ENCODE peak calls at places on chromosome 2, in ten cellular contexts. A is GM12864; B is midbrain; Q is cardiac septum; U is T-helper 17 cell; C is amygdala; W is CD4-positive, CD25-positive, alpha-beta regulatory T cell; L is activated effector memory CD4-positive, alpha-beta T cell treated with anti-CD3 and anti-CD28 coated beads, Interleukin-2, amount 50 U/mL, for 16 hours; F is T47D; X is GM10248. E is an unnamed sample.

GRCh38 chr2:74077636-74078035 is 70.1 kb downstream of the BOLA3 start:
- DNase-seq in A (no peak), C (no peak), F (no peak), U (no peak), B (peak; percentile 13), X (no peak), L (no peak), Q (no peak), W (no peak), E (no peak)

GRCh38 chr2:164793531-164793930 is 48.1 kb downstream of the COBLL1 start:
- DNase-seq in B (no peak), L (no peak), C (no peak), X (no peak), W (no peak), F (no peak), U (no peak), A (no peak), Q (no peak), E (no peak)

GRCh38 chr2:10614940-10615339 is 74.8 kb downstream of the NOL10 start:
- DNase-seq in L (no peak), X (no peak), A (no peak), B (no peak), F (no peak), C (no peak), W (no peak), U (no peak), Q (no peak), E (no peak)

GRCh38 chr2:168136392-168136977 is 110.9 kb downstream of the STK39 start:
- DNase-seq in L (no peak), Q (no peak), C (no peak), A (no peak), X (peak; percentile 16), U (no peak), W (no peak), F (no peak), B (peak; percentile 25), E (no peak)

GRCh38 chr2:71675296-71675695 is 221.9 kb downstream of the DYSF start:
- DNase-seq in Q (peak; percentile 41), L (peak; percentile 39), U (no peak), C (no peak), X (no peak), W (no peak), A (no peak), F (no peak), B (no peak), E (peak; percentile 90)

GRCh38 chr2:191043438-191043837 is 29.5 kb upstream of the STAT1 start:
- DNase-seq in C (no peak), A (no peak), W (no peak), L (no peak), Q (no peak), B (no peak), X (no peak), F (no peak), U (no peak), E (no peak)

GRCh38 chr2:71545572-71546274 is 92.4 kb downstream of the DYSF start:
- DNase-seq in B (peak; percentile 71), Q (peak; percentile 74), L (peak; percentile 69), X (peak; percentile 72), A (no peak), U (no peak), F (peak; percentile 71), W (no peak), C (peak; percentile 43), E (peak; percentile 49)

GRCh38 chr2:28359222-28360065 is 33.2 kb upstream of the FOSL2 start:
- DNase-seq in U (peak; percentile 56), F (no peak), Q (peak; percentile 90), C (no peak), A (peak; percentile 31), W (peak; percentile 73), L (peak; percentile 92), X (peak; percentile 75), B (no peak), E (no peak)

GRCh38 chr2:121338281-121338680 is 53.3 kb upstream of the TFCP2L1 start:
- DNase-seq in L (no peak), W (no peak), A (no peak), Q (no peak), B (no peak), F (no peak), X (no peak), U (no peak), C (no peak), E (no peak)

GRCh38 chr2:222722327-222722946 is 51.0 kb downstream of the MOGAT1 start:
- DNase-seq in W (no peak), L (no peak), U (no peak), C (no peak), F (no peak), B (no peak), A (peak; percentile 58), Q (no peak), X (peak; percentile 65), E (no peak)

GRCh38 chr2:128178650-128179460 is 87.9 kb downstream of the UGGT1 start:
- DNase-seq in C (peak; percentile 34), A (peak; percentile 15), B (peak; percentile 76), L (peak; percentile 71), U (no peak), Q (peak; percentile 82), F (peak; percentile 9), W (no peak), X (peak; percentile 32), E (no peak)

GRCh38 chr2:65122313-65122712 is 7.6 kb downstream of the RAB1A start:
- DNase-seq in F (no peak), U (no peak), X (no peak), B (no peak), C (no peak), L (no peak), W (no peak), A (no peak), Q (no peak), E (no peak)

GRCh38 chr2:29753676-29754444 is 167.5 kb downstream of the ALK start:
- DNase-seq in L (no peak), Q (no peak), B (no peak), W (no peak), C (no peak), F (no peak), U (no peak), X (no peak), A (no peak), E (no peak)

GRCh38 chr2:45028276-45028675 is 19.0 kb upstream of the SIX2 start:
- DNase-seq in X (no peak), B (no peak), W (no peak), U (no peak), L (no peak), Q (no peak), F (no peak), C (no peak), A (no peak), E (no peak)

GRCh38 chr2:241730679-241731293 is 3.6 kb upstream of the D2HGDH start:
- DNase-seq in U (no peak), B (no peak), W (no peak), Q (no peak), C (no peak), A (no peak), L (no peak), F (no peak), X (no peak), E (no peak)

GRCh38 chr2:183032200-183032794 is 6.0 kb downstream of the NCKAP1 start:
- DNase-seq in W (no peak), F (no peak), X (no peak), B (no peak), C (no peak), U (no peak), L (no peak), A (no peak), Q (no peak), E (no peak)

GRCh38 chr2:8566788-8567468 is 114.9 kb upstream of the ID2 start:
- DNase-seq in F (no peak), B (no peak), X (no peak), Q (peak; percentile 51), A (no peak), L (no peak), U (no peak), C (no peak), W (no peak), E (no peak)

GRCh38 chr2:37456479-37456878 is 112.0 kb downstream of the QPCT start:
- DNase-seq in L (peak; percentile 67), Q (no peak), B (no peak), U (peak; percentile 12), C (no peak), A (no peak), F (no peak), W (no peak), X (no peak), E (no peak)

GRCh38 chr2:120898961-120899360 is 163.3 kb downstream of the GLI2 start:
- DNase-seq in W (no peak), C (no peak), A (no peak), X (no peak), Q (no peak), F (no peak), U (no peak), B (no peak), L (no peak), E (no peak)

E was measured in upper lobe of right lung.